ENCODE peak calls at places on chromosomes 13 and 19, in eight cellular contexts. One of them, this sample, is unnamed.

GRCh38 chr19:52187407-52187806 is 2.4 kb upstream of the PPP2R1A start:
- DNase-seq in gastrocnemius medialis: no peak
- DNase-seq in Peyer's patch: no peak
- DNase-seq in uterus: no peak
- DNase-seq in transverse colon: no peak
- DNase-seq in tibial nerve: no peak
- DNase-seq in adrenal gland: no peak
- DNase-seq in thyroid gland: no peak
- DNase-seq in this sample: no peak

GRCh38 chr19:56142087-56142787 is 1.1 kb downstream of the ZNF444 start:
- DNase-seq in gastrocnemius medialis: no peak
- DNase-seq in Peyer's patch: no peak
- DNase-seq in uterus: no peak
- DNase-seq in transverse colon: peak; percentile 64
- DNase-seq in tibial nerve: no peak
- DNase-seq in adrenal gland: no peak
- DNase-seq in thyroid gland: peak; percentile 79
- DNase-seq in this sample: peak; percentile 63

GRCh38 chr13:114109646-114110045 is 22.8 kb downstream of the RASA3 start:
- DNase-seq in gastrocnemius medialis: peak; percentile 17
- DNase-seq in Peyer's patch: peak; percentile 56
- DNase-seq in uterus: peak; percentile 28
- DNase-seq in transverse colon: peak; percentile 32
- DNase-seq in tibial nerve: no peak
- DNase-seq in adrenal gland: peak; percentile 13
- DNase-seq in thyroid gland: no peak
- DNase-seq in this sample: peak; percentile 48

GRCh38 chr19:3710265-3710812 is 2.2 kb downstream of the TJP3 start:
- DNase-seq in gastrocnemius medialis: peak; percentile 32
- DNase-seq in Peyer's patch: peak; percentile 95
- DNase-seq in uterus: no peak
- DNase-seq in transverse colon: peak; percentile 97
- DNase-seq in tibial nerve: peak; percentile 52
- DNase-seq in adrenal gland: peak; percentile 65
- DNase-seq in thyroid gland: peak; percentile 98
- DNase-seq in this sample: peak; percentile 95

GRCh38 chr19:43639507-43640423 is at the start of gene CADM4:
- DNase-seq in gastrocnemius medialis: no peak
- DNase-seq in Peyer's patch: peak; percentile 64
- DNase-seq in uterus: peak; percentile 33
- DNase-seq in transverse colon: peak; percentile 44
- DNase-seq in tibial nerve: no peak
- DNase-seq in adrenal gland: no peak
- DNase-seq in thyroid gland: peak; percentile 22
- DNase-seq in this sample: peak; percentile 58

GRCh38 chr19:41588497-41589209 is 12.7 kb downstream of the CEACAM21 start:
- DNase-seq in gastrocnemius medialis: no peak
- DNase-seq in Peyer's patch: no peak
- DNase-seq in uterus: no peak
- DNase-seq in transverse colon: no peak
- DNase-seq in tibial nerve: peak; percentile 25
- DNase-seq in adrenal gland: no peak
- DNase-seq in thyroid gland: peak; percentile 26
- DNase-seq in this sample: no peak

GRCh38 chr13:54989418-54989817 is 1960.8 kb downstream of the OLFM4 start:
- DNase-seq in gastrocnemius medialis: no peak
- DNase-seq in Peyer's patch: no peak
- DNase-seq in uterus: no peak
- DNase-seq in transverse colon: no peak
- DNase-seq in tibial nerve: no peak
- DNase-seq in adrenal gland: no peak
- DNase-seq in thyroid gland: peak; percentile 56
- DNase-seq in this sample: no peak

GRCh38 chr19:9885077-9885552 is 50.0 kb downstream of the PIN1 start:
- DNase-seq in gastrocnemius medialis: no peak
- DNase-seq in Peyer's patch: no peak
- DNase-seq in uterus: peak; percentile 71
- DNase-seq in transverse colon: no peak
- DNase-seq in tibial nerve: no peak
- DNase-seq in adrenal gland: no peak
- DNase-seq in thyroid gland: no peak
- DNase-seq in this sample: no peak

GRCh38 chr19:15332311-15332996 is at the start of gene BRD4:
- DNase-seq in gastrocnemius medialis: peak; percentile 38
- DNase-seq in Peyer's patch: peak; percentile 86
- DNase-seq in uterus: peak; percentile 78
- DNase-seq in transverse colon: peak; percentile 79
- DNase-seq in tibial nerve: peak; percentile 47
- DNase-seq in adrenal gland: peak; percentile 59
- DNase-seq in thyroid gland: peak; percentile 70
- DNase-seq in this sample: peak; percentile 81

GRCh38 chr13:44136693-44137268 is 236.8 kb upstream of the SERP2 start:
- DNase-seq in gastrocnemius medialis: no peak
- DNase-seq in Peyer's patch: no peak
- DNase-seq in uterus: no peak
- DNase-seq in transverse colon: no peak
- DNase-seq in tibial nerve: no peak
- DNase-seq in adrenal gland: no peak
- DNase-seq in thyroid gland: no peak
- DNase-seq in this sample: no peak

GRCh38 chr13:109154146-109154545 is 524.7 kb downstream of the MYO16 start:
- DNase-seq in gastrocnemius medialis: no peak
- DNase-seq in Peyer's patch: no peak
- DNase-seq in uterus: no peak
- DNase-seq in transverse colon: no peak
- DNase-seq in tibial nerve: no peak
- DNase-seq in adrenal gland: peak; percentile 78
- DNase-seq in thyroid gland: peak; percentile 72
- DNase-seq in this sample: no peak

GRCh38 chr13:23828866-23829265 is 60.3 kb downstream of the MIPEP start:
- DNase-seq in gastrocnemius medialis: no peak
- DNase-seq in Peyer's patch: no peak
- DNase-seq in uterus: no peak
- DNase-seq in transverse colon: no peak
- DNase-seq in tibial nerve: no peak
- DNase-seq in adrenal gland: no peak
- DNase-seq in thyroid gland: no peak
- DNase-seq in this sample: no peak

GRCh38 chr13:21075303-21076264 is 14.2 kb upstream of the LATS2 start:
- DNase-seq in gastrocnemius medialis: no peak
- DNase-seq in Peyer's patch: no peak
- DNase-seq in uterus: peak; percentile 41
- DNase-seq in transverse colon: no peak
- DNase-seq in tibial nerve: peak; percentile 28
- DNase-seq in adrenal gland: no peak
- DNase-seq in thyroid gland: peak; percentile 68
- DNase-seq in this sample: no peak

GRCh38 chr13:48108106-48108505 is 13.2 kb upstream of the MED4 start:
- DNase-seq in gastrocnemius medialis: no peak
- DNase-seq in Peyer's patch: no peak
- DNase-seq in uterus: no peak
- DNase-seq in transverse colon: no peak
- DNase-seq in tibial nerve: no peak
- DNase-seq in adrenal gland: no peak
- DNase-seq in thyroid gland: no peak
- DNase-seq in this sample: no peak

GRCh38 chr19:6800991-6801396 is 28.5 kb downstream of the VAV1 start:
- DNase-seq in gastrocnemius medialis: no peak
- DNase-seq in Peyer's patch: no peak
- DNase-seq in uterus: no peak
- DNase-seq in transverse colon: no peak
- DNase-seq in tibial nerve: no peak
- DNase-seq in adrenal gland: no peak
- DNase-seq in thyroid gland: no peak
- DNase-seq in this sample: no peak

GRCh38 chr19:49840736-49841249 is 10.2 kb upstream of the PTOV1 start:
- DNase-seq in gastrocnemius medialis: no peak
- DNase-seq in Peyer's patch: no peak
- DNase-seq in uterus: no peak
- DNase-seq in transverse colon: no peak
- DNase-seq in tibial nerve: no peak
- DNase-seq in adrenal gland: no peak
- DNase-seq in thyroid gland: peak; percentile 79
- DNase-seq in this sample: no peak

GRCh38 chr19:32599736-32600157 is 18.8 kb downstream of the PDCD5 start:
- DNase-seq in gastrocnemius medialis: no peak
- DNase-seq in Peyer's patch: no peak
- DNase-seq in uterus: no peak
- DNase-seq in transverse colon: peak; percentile 25
- DNase-seq in tibial nerve: no peak
- DNase-seq in adrenal gland: no peak
- DNase-seq in thyroid gland: peak; percentile 38
- DNase-seq in this sample: no peak

GRCh38 chr19:10205636-10206035 is 10.9 kb upstream of the DNMT1 start:
- DNase-seq in gastrocnemius medialis: no peak
- DNase-seq in Peyer's patch: no peak
- DNase-seq in uterus: no peak
- DNase-seq in transverse colon: no peak
- DNase-seq in tibial nerve: no peak
- DNase-seq in adrenal gland: no peak
- DNase-seq in thyroid gland: no peak
- DNase-seq in this sample: no peak

GRCh38 chr19:44740351-44740824 is 8.1 kb upstream of the BCL3 start:
- DNase-seq in gastrocnemius medialis: no peak
- DNase-seq in Peyer's patch: no peak
- DNase-seq in uterus: no peak
- DNase-seq in transverse colon: no peak
- DNase-seq in tibial nerve: no peak
- DNase-seq in adrenal gland: no peak
- DNase-seq in thyroid gland: peak; percentile 66
- DNase-seq in this sample: no peak

GRCh38 chr13:51731759-51732158 is 72.2 kb downstream of the DHRS12 start:
- DNase-seq in gastrocnemius medialis: no peak
- DNase-seq in Peyer's patch: no peak
- DNase-seq in uterus: no peak
- DNase-seq in transverse colon: no peak
- DNase-seq in tibial nerve: no peak
- DNase-seq in adrenal gland: no peak
- DNase-seq in thyroid gland: no peak
- DNase-seq in this sample: no peak
- H3K27ac ChIP-seq in gastrocnemius medialis: peak overlapping the region; percentile 62
- H3K27ac ChIP-seq in Peyer's patch: no peak overlapping the region
- H3K27ac ChIP-seq in uterus: peak overlapping the region; percentile 65
- H3K27ac ChIP-seq in transverse colon: no peak overlapping the region
- H3K27ac ChIP-seq in tibial nerve: no peak overlapping the region
- H3K27ac ChIP-seq in adrenal gland: peak overlapping the region; percentile 84
- H3K27ac ChIP-seq in thyroid gland: no peak overlapping the region
- H3K27ac ChIP-seq in this sample: peak overlapping the region; percentile 7

DNA sequence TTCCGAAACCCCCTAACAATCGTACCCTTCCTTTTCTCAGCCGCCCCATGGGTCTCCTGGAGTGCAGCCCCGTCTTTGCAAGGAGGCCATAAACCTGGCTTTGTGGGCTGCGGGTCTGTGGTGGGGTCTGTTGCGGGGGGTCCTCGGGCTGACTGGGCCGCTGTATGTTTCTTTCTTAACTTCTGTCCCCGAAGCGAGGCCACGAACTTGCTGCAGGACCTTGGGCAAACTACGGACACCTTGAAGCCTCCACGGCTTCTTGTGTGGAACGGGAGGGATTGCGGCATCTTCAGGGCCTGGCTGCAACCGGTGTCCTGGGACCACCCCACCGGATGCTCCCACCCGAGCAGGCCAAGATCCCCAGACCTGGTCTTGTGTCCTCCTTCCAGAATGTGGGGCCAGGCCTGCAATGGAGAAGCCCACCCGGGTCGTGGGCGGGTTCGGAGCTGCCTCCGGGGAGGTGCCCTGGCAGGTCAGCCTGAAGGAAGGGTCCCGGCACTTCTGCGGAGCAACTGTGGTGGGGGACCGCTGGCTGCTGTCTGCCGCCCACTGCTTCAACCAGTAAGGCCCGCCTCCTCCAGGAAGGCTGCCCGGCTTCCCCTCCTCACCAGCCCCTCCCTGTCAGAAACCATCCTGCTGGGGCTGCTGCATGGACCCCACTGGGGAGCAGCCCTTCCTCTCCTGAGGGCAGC is 12.0 kb downstream of the TIMM13 start:
- DNase-seq in gastrocnemius medialis: no peak
- DNase-seq in Peyer's patch: peak; percentile 46
- DNase-seq in uterus: no peak
- DNase-seq in transverse colon: no peak
- DNase-seq in tibial nerve: no peak
- DNase-seq in adrenal gland: no peak
- DNase-seq in thyroid gland: no peak
- DNase-seq in this sample: no peak
- TF ChIP-seq POLR2A in gastrocnemius medialis: no peak
- TF ChIP-seq POLR2A in Peyer's patch: no peak
- TF ChIP-seq POLR2A in uterus: no peak
- TF ChIP-seq POLR2A in transverse colon: no peak
- TF ChIP-seq POLR2A in tibial nerve: no peak
- TF ChIP-seq POLR2A in adrenal gland: no peak
- TF ChIP-seq POLR2A in thyroid gland: no peak
- TF ChIP-seq POLR2A in this sample: no peak

DNA sequence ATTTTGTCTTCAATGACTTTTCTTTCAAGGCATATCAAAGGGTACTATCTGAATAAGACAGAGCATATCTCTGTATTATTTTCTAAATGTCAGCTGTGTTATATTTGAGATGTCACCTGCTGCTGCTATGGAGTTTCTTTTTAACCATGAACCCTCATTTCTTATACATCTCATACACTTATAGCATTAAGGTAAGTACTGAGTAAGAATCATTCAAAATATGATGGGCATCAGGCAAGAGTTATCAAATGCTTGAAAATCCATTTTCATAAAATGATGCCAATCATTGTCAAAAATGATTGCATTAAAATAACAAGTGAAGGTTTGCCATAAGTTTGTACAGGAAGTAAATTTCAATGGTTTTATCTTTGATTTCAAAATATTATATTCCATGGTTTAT is 2005.0 kb upstream of the PCDH20 start:
- DNase-seq in gastrocnemius medialis: no peak
- DNase-seq in Peyer's patch: no peak
- DNase-seq in uterus: no peak
- DNase-seq in transverse colon: no peak
- DNase-seq in tibial nerve: no peak
- DNase-seq in adrenal gland: no peak
- DNase-seq in thyroid gland: no peak
- DNase-seq in this sample: no peak
- H3K27ac ChIP-seq in gastrocnemius medialis: no peak overlapping the region
- H3K27ac ChIP-seq in Peyer's patch: no peak overlapping the region
- H3K27ac ChIP-seq in uterus: no peak overlapping the region
- H3K27ac ChIP-seq in transverse colon: no peak overlapping the region
- H3K27ac ChIP-seq in tibial nerve: no peak overlapping the region
- H3K27ac ChIP-seq in adrenal gland: no peak overlapping the region
- H3K27ac ChIP-seq in thyroid gland: no peak overlapping the region
- H3K27ac ChIP-seq in this sample: no peak overlapping the region

GRCh38 chr13:27565818-27566217 is 54.5 kb downstream of the LNX2 start:
- DNase-seq in gastrocnemius medialis: no peak
- DNase-seq in Peyer's patch: no peak
- DNase-seq in uterus: no peak
- DNase-seq in transverse colon: no peak
- DNase-seq in tibial nerve: no peak
- DNase-seq in adrenal gland: no peak
- DNase-seq in thyroid gland: no peak
- DNase-seq in this sample: no peak

GRCh38 chr13:27573265-27573664 is 47.1 kb downstream of the LNX2 start:
- DNase-seq in gastrocnemius medialis: no peak
- DNase-seq in Peyer's patch: no peak
- DNase-seq in uterus: no peak
- DNase-seq in transverse colon: no peak
- DNase-seq in tibial nerve: no peak
- DNase-seq in adrenal gland: no peak
- DNase-seq in thyroid gland: no peak
- DNase-seq in this sample: no peak

GRCh38 chr13:27574661-27575060 is 45.7 kb downstream of the LNX2 start:
- DNase-seq in gastrocnemius medialis: no peak
- DNase-seq in Peyer's patch: no peak
- DNase-seq in uterus: no peak
- DNase-seq in transverse colon: no peak
- DNase-seq in tibial nerve: no peak
- DNase-seq in adrenal gland: no peak
- DNase-seq in thyroid gland: no peak
- DNase-seq in this sample: no peak

GRCh38 chr13:27569405-27569804 is 50.9 kb downstream of the LNX2 start:
- DNase-seq in gastrocnemius medialis: no peak
- DNase-seq in Peyer's patch: no peak
- DNase-seq in uterus: no peak
- DNase-seq in transverse colon: no peak
- DNase-seq in tibial nerve: no peak
- DNase-seq in adrenal gland: no peak
- DNase-seq in thyroid gland: no peak
- DNase-seq in this sample: no peak
- TF ChIP-seq POLR2A in gastrocnemius medialis: no peak
- TF ChIP-seq POLR2A in Peyer's patch: no peak
- TF ChIP-seq POLR2A in uterus: no peak
- TF ChIP-seq POLR2A in transverse colon: no peak
- TF ChIP-seq POLR2A in tibial nerve: no peak
- TF ChIP-seq POLR2A in adrenal gland: no peak
- TF ChIP-seq POLR2A in thyroid gland: no peak
- TF ChIP-seq POLR2A in this sample: no peak